ENCODE peak calls at places on chromosomes 4 and X, in five cellular contexts. One of them, this sample, is unnamed.

GRCh38 chr4:38804654-38805295 is at the start of gene TLR1:
- DNase-seq in lower lobe of right lung: no peak
- DNase-seq in upper lobe of right lung: no peak
- DNase-seq in right cardiac atrium: no peak
- DNase-seq in transverse colon: no peak
- DNase-seq in this sample: no peak

GRCh38 chrX:111086521-111087127 is 9.4 kb upstream of the PAK3 start:
- DNase-seq in right cardiac atrium: no peak
- DNase-seq in transverse colon: no peak
- DNase-seq in lower lobe of right lung: no peak
- DNase-seq in upper lobe of right lung: no peak
- DNase-seq in this sample: no peak

GRCh38 chr4:144461906-144462305 is 184.1 kb upstream of the HHIP start:
- DNase-seq in right cardiac atrium: no peak
- DNase-seq in transverse colon: no peak
- DNase-seq in lower lobe of right lung: no peak
- DNase-seq in upper lobe of right lung: no peak
- DNase-seq in this sample: no peak

GRCh38 chr4:95465010-95465409 is 83.8 kb downstream of the UNC5C start:
- DNase-seq in lower lobe of right lung: no peak
- DNase-seq in upper lobe of right lung: no peak
- DNase-seq in transverse colon: no peak
- DNase-seq in right cardiac atrium: no peak
- DNase-seq in this sample: no peak

GRCh38 chr4:26753642-26754041 is 107.0 kb upstream of the STIM2 start:
- DNase-seq in upper lobe of right lung: no peak
- DNase-seq in lower lobe of right lung: no peak
- DNase-seq in transverse colon: no peak
- DNase-seq in right cardiac atrium: peak; percentile 61
- DNase-seq in this sample: no peak

GRCh38 chr4:121380448-121381147 is at the start of gene QRFPR:
- DNase-seq in right cardiac atrium: peak; percentile 54
- DNase-seq in upper lobe of right lung: no peak
- DNase-seq in lower lobe of right lung: no peak
- DNase-seq in transverse colon: no peak
- DNase-seq in this sample: no peak

GRCh38 chr4:7897811-7898210 is 41.9 kb downstream of the AFAP1 start:
- DNase-seq in lower lobe of right lung: no peak
- DNase-seq in upper lobe of right lung: no peak
- DNase-seq in transverse colon: no peak
- DNase-seq in right cardiac atrium: no peak
- DNase-seq in this sample: no peak

GRCh38 chr4:139188648-139189416 is 11.8 kb upstream of the ELF2 start:
- DNase-seq in lower lobe of right lung: no peak
- DNase-seq in transverse colon: no peak
- DNase-seq in upper lobe of right lung: no peak
- DNase-seq in right cardiac atrium: no peak
- DNase-seq in this sample: no peak

GRCh38 chr4:149791836-149792235 is 23.8 kb downstream of the IQCM start:
- DNase-seq in upper lobe of right lung: no peak
- DNase-seq in transverse colon: no peak
- DNase-seq in right cardiac atrium: no peak
- DNase-seq in lower lobe of right lung: no peak
- DNase-seq in this sample: no peak

GRCh38 chrX:68997911-68998310 is 167.3 kb downstream of the PJA1 start:
- DNase-seq in right cardiac atrium: peak; percentile 82
- DNase-seq in transverse colon: peak; percentile 31
- DNase-seq in upper lobe of right lung: no peak
- DNase-seq in lower lobe of right lung: no peak
- DNase-seq in this sample: no peak

GRCh38 chrX:40278340-40279090 is 180.8 kb upstream of the BCOR start:
- DNase-seq in transverse colon: no peak
- DNase-seq in lower lobe of right lung: no peak
- DNase-seq in upper lobe of right lung: no peak
- DNase-seq in right cardiac atrium: no peak
- DNase-seq in this sample: no peak

GRCh38 chr4:40185830-40186664 is 10.8 kb upstream of the RHOH start:
- DNase-seq in right cardiac atrium: no peak
- DNase-seq in transverse colon: no peak
- DNase-seq in upper lobe of right lung: no peak
- DNase-seq in lower lobe of right lung: no peak
- DNase-seq in this sample: no peak

GRCh38 chr4:148273501-148273986 is 168.7 kb downstream of the NR3C2 start:
- DNase-seq in lower lobe of right lung: no peak
- DNase-seq in right cardiac atrium: peak; percentile 70
- DNase-seq in upper lobe of right lung: no peak
- DNase-seq in transverse colon: no peak
- DNase-seq in this sample: no peak

GRCh38 chr4:158811704-158812103 is 42.9 kb downstream of the FNIP2 start:
- DNase-seq in right cardiac atrium: peak; percentile 51
- DNase-seq in upper lobe of right lung: no peak
- DNase-seq in lower lobe of right lung: no peak
- DNase-seq in transverse colon: peak; percentile 53
- DNase-seq in this sample: no peak

GRCh38 chrX:48025561-48025960 is 18.8 kb downstream of the SPACA5 start:
- DNase-seq in lower lobe of right lung: no peak
- DNase-seq in right cardiac atrium: no peak
- DNase-seq in upper lobe of right lung: no peak
- DNase-seq in transverse colon: peak; percentile 36
- DNase-seq in this sample: no peak

GRCh38 chr4:129095811-129096454 is at the start of gene C4orf33:
- DNase-seq in lower lobe of right lung: peak; percentile 81
- DNase-seq in right cardiac atrium: peak; percentile 86
- DNase-seq in transverse colon: peak; percentile 76
- DNase-seq in upper lobe of right lung: peak; percentile 85
- DNase-seq in this sample: peak; percentile 38

GRCh38 chr4:7561557-7561956 is 126.8 kb upstream of the PSAPL1 start:
- DNase-seq in transverse colon: no peak
- DNase-seq in lower lobe of right lung: no peak
- DNase-seq in upper lobe of right lung: no peak
- DNase-seq in right cardiac atrium: no peak
- DNase-seq in this sample: no peak

GRCh38 chr4:104488151-104488550 is 6.5 kb downstream of the CXXC4 start:
- DNase-seq in right cardiac atrium: no peak
- DNase-seq in lower lobe of right lung: no peak
- DNase-seq in transverse colon: no peak
- DNase-seq in upper lobe of right lung: no peak
- DNase-seq in this sample: no peak

GRCh38 chr4:30979402-30979801 is 259.2 kb downstream of the PCDH7 start:
- DNase-seq in lower lobe of right lung: no peak
- DNase-seq in right cardiac atrium: no peak
- DNase-seq in upper lobe of right lung: no peak
- DNase-seq in transverse colon: no peak
- DNase-seq in this sample: no peak
- H3K27ac ChIP-seq in lower lobe of right lung: no peak overlapping the region
- H3K27ac ChIP-seq in right cardiac atrium: no peak overlapping the region
- H3K27ac ChIP-seq in upper lobe of right lung: no peak overlapping the region
- H3K27ac ChIP-seq in transverse colon: no peak overlapping the region
- H3K27ac ChIP-seq in this sample: no peak overlapping the region

GRCh38 chrX:150370589-150371312 is 7.6 kb downstream of the MAMLD1 start:
- DNase-seq in transverse colon: no peak
- DNase-seq in lower lobe of right lung: no peak
- DNase-seq in upper lobe of right lung: no peak
- DNase-seq in right cardiac atrium: no peak
- DNase-seq in this sample: no peak
- H3K27ac ChIP-seq in transverse colon: no peak overlapping the region
- H3K27ac ChIP-seq in lower lobe of right lung: no peak overlapping the region
- H3K27ac ChIP-seq in upper lobe of right lung: no peak overlapping the region
- H3K27ac ChIP-seq in right cardiac atrium: no peak overlapping the region
- H3K27ac ChIP-seq in this sample: no peak overlapping the region

DNA sequence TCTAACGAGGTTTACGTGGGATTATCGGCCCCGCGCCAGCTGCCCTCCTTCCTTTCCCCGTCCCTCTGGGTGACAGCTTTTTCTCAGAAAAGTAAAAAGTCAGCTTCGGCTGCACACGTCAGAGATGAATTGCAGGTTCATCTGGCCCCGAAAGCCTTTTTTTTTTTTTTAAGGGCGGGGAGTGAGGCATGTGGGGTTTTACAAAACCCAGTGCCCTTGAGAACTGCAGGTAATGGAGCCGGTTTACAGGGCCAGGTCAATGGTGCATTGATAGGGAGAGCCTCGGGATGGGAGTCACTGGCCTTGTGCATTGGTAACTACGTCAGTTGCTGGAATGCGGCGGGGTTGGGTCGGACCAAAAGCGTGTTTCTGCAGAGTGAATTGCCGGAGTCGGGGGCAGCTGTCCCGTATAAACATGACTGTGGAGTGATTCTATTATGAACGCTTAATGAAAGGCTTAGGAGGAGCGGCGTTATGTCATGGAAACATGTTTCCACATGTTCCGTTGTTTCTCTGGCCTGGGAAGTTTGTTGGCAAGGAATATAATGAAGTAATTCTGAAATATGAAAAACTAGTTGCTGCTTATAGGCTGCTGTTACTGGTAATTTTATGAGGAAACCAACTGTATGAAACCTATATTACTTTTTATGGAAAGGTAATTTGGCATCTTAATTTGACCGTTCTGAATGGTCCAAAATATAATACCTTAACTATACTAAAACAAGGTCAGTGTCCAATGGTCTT is 1.1 kb downstream of the HSPA4L start:
- DNase-seq in right cardiac atrium: peak; percentile 88
- DNase-seq in transverse colon: peak; percentile 65
- DNase-seq in upper lobe of right lung: peak; percentile 71
- DNase-seq in lower lobe of right lung: peak; percentile 67
- DNase-seq in this sample: peak; percentile 57
- H3K27ac ChIP-seq in right cardiac atrium: peak overlapping the region; percentile 0
- H3K27ac ChIP-seq in transverse colon: peak overlapping the region; percentile 51
- H3K27ac ChIP-seq in upper lobe of right lung: peak overlapping the region; percentile 44
- H3K27ac ChIP-seq in lower lobe of right lung: peak overlapping the region; percentile 42
- H3K27ac ChIP-seq in this sample: peak overlapping the region; percentile 96

GRCh38 chr4:67546971-67547370 is 1.7 kb upstream of the CENPC start:
- DNase-seq in upper lobe of right lung: no peak
- DNase-seq in lower lobe of right lung: no peak
- DNase-seq in right cardiac atrium: no peak
- DNase-seq in transverse colon: no peak
- DNase-seq in this sample: no peak

GRCh38 chr4:67545199-67545995 is at the start of gene CENPC:
- DNase-seq in right cardiac atrium: peak; percentile 99
- DNase-seq in upper lobe of right lung: peak; percentile 98
- DNase-seq in lower lobe of right lung: peak; percentile 99
- DNase-seq in transverse colon: peak; percentile 97
- DNase-seq in this sample: peak; percentile 94

GRCh38 chr4:67542076-67542475 is 3.2 kb downstream of the CENPC start:
- DNase-seq in transverse colon: no peak
- DNase-seq in right cardiac atrium: no peak
- DNase-seq in lower lobe of right lung: no peak
- DNase-seq in upper lobe of right lung: no peak
- DNase-seq in this sample: no peak

GRCh38 chr4:67549123-67549522 is 3.8 kb upstream of the CENPC start:
- DNase-seq in upper lobe of right lung: no peak
- DNase-seq in transverse colon: no peak
- DNase-seq in lower lobe of right lung: no peak
- DNase-seq in right cardiac atrium: no peak
- DNase-seq in this sample: no peak

GRCh38 chr4:67545996-67546356 is 673 bp upstream of the CENPC start:
- DNase-seq in lower lobe of right lung: no peak
- DNase-seq in transverse colon: no peak
- DNase-seq in right cardiac atrium: no peak
- DNase-seq in upper lobe of right lung: no peak
- DNase-seq in this sample: no peak
- H3K27ac ChIP-seq in lower lobe of right lung: peak overlapping the region; percentile 95
- H3K27ac ChIP-seq in transverse colon: peak overlapping the region; percentile 97
- H3K27ac ChIP-seq in right cardiac atrium: no peak overlapping the region
- H3K27ac ChIP-seq in upper lobe of right lung: peak overlapping the region; percentile 95
- H3K27ac ChIP-seq in this sample: peak overlapping the region; percentile 56